ENCODE peak calls at places on chromosome 19, in five cellular contexts. P is AG04450, V is retinal pigment epithelial cell, O is breast epithelium, L is HL-60. Y is an unnamed sample.
A peak's percentile ranks its signal among the peaks of the same experiment; 100 is the strongest.

GRCh38 chr19:18713550-18714117 is 30.2 kb downstream of the CRTC1 start:
- DNase-seq in L (no peak), P (no peak), O (no peak), V (no peak), Y (peak; percentile 39)

GRCh38 chr19:46085888-46086287 is 38.6 kb downstream of the IGFL3 start:
- DNase-seq in P (no peak), V (no peak), L (no peak), O (no peak), Y (no peak)

GRCh38 chr19:1088419-1089066 is 6.6 kb downstream of the POLR2E start:
- DNase-seq in L (no peak), P (no peak), V (no peak), O (no peak), Y (no peak)

GRCh38 chr19:10517760-10518443 is 655 bp upstream of the S1PR5 start:
- DNase-seq in O (peak; percentile 27), P (no peak), V (no peak), L (no peak), Y (no peak)

GRCh38 chr19:14090509-14091085 is at the start of gene SAMD1:
- DNase-seq in O (peak; percentile 87), V (no peak), L (peak; percentile 82), P (peak; percentile 68), Y (peak; percentile 92)

GRCh38 chr19:13037161-13037560 is 41.9 kb downstream of the NFIX start:
- DNase-seq in O (peak; percentile 68), L (no peak), V (no peak), P (no peak), Y (no peak)

GRCh38 chr19:8530061-8530679 is 16.2 kb upstream of the ZNF414 start:
- DNase-seq in O (no peak), P (no peak), V (no peak), L (no peak), Y (no peak)

GRCh38 chr19:50321831-50322230 is 7.3 kb downstream of the KCNC3 start:
- DNase-seq in P (no peak), L (no peak), V (no peak), O (no peak), Y (no peak)

GRCh38 chr19:17311455-17312248 is 2.3 kb downstream of the DDA1 start:
- DNase-seq in P (no peak), L (no peak), V (no peak), O (no peak), Y (no peak)

GRCh38 chr19:32372726-32373613 is 27.6 kb downstream of the ZNF507 start:
- DNase-seq in O (no peak), P (no peak), L (no peak), V (peak; percentile 59), Y (no peak)

GRCh38 chr19:19460761-19461265 is 54.5 kb downstream of the TSSK6 start:
- DNase-seq in L (no peak), V (no peak), O (peak; percentile 30), P (no peak), Y (peak; percentile 83)

GRCh38 chr19:5125797-5126497 is 157.0 kb downstream of the KDM4B start:
- DNase-seq in P (no peak), O (no peak), V (no peak), L (no peak), Y (peak; percentile 58)

GRCh38 chr19:12935071-12935470 is 1.6 kb upstream of the FARSA start:
- DNase-seq in V (no peak), O (no peak), P (no peak), L (no peak), Y (no peak)

GRCh38 chr19:12726988-12727316 is 3.2 kb upstream of the TNPO2 start:
- DNase-seq in O (no peak), P (no peak), L (no peak), V (no peak), Y (no peak)

GRCh38 chr19:6470173-6470572 is 6.1 kb downstream of the CRB3 start:
- DNase-seq in O (no peak), L (no peak), P (no peak), V (no peak), Y (no peak)

GRCh38 chr19:39413269-39413902 is 917 bp downstream of the PLEKHG2 start:
- DNase-seq in P (no peak), V (no peak), O (peak; percentile 61), L (no peak), Y (peak; percentile 37)

GRCh38 chr19:19653597-19654147 is 9.8 kb downstream of the ATP13A1 start:
- DNase-seq in L (no peak), O (no peak), V (no peak), P (no peak), Y (no peak)

GRCh38 chr19:37243206-37243632 is 25.2 kb downstream of the ZNF383 start:
- DNase-seq in P (no peak), L (no peak), O (no peak), V (no peak), Y (no peak)

GRCh38 chr19:40791349-40791748 is 7.6 kb upstream of the EGLN2 start:
- DNase-seq in O (no peak), V (no peak), P (no peak), L (no peak), Y (no peak)

GRCh38 chr19:12485571-12485970 is 955 bp upstream of the ZNF709 start:
- DNase-seq in P (no peak), L (no peak), V (no peak), O (no peak), Y (no peak)

GRCh38 chr19:38908854-38909253 is 3.1 kb downstream of the CCER2 start:
- DNase-seq in L (no peak), O (no peak), V (no peak), P (no peak), Y (peak; percentile 26)

GRCh38 chr19:10105241-10106099 is 692 bp upstream of the PPAN start:
- DNase-seq in P (no peak), V (no peak), L (peak; percentile 76), O (no peak), Y (peak; percentile 95)

GRCh38 chr19:30686252-30686762 is 314.1 kb downstream of the ZNF536 start:
- DNase-seq in P (no peak), V (no peak), L (no peak), O (no peak), Y (no peak)

GRCh38 chr19:49098795-49099194 is 13.5 kb downstream of the SNRNP70 start:
- DNase-seq in O (no peak), V (no peak), P (no peak), L (no peak), Y (no peak)

GRCh38 chr19:41937976-41938375 is 9.7 kb upstream of the ERFL start:
- DNase-seq in O (no peak), P (no peak), V (no peak), L (peak; percentile 45), Y (no peak)
- TF ChIP-seq CTCF in O (no peak), P (no peak), V (no peak), L (no peak), Y (peak; percentile 59)

DNA sequence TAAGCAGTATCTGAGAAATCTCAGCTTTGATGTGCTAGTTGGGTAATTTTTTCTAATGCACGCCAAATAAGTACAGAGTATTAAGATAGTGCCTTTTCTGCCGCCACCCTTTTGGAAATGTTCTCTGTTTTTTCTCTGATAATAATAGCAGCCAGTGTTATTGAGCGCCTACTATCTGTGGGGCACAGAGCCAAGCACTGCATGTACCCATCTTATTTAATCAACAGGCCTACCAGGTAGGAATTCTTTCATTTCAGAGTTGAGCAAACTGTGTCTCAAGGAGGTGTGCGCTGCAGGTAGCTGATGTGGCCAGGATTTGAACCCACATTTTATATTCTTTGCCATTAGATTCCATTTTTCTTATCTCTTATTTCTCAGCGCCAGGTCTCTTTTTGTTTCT is 1.4 kb downstream of the EPN1 start:
- DNase-seq in O (no peak), V (no peak), L (no peak), P (no peak), Y (no peak)
- TF ChIP-seq CTCF in O (no peak), V (no peak), L (no peak), P (peak; percentile 5), Y (no peak)

GRCh38 chr19:47417107-47417745 is 2.1 kb downstream of the MEIS3 start:
- DNase-seq in P (no peak), L (no peak), O (no peak), V (no peak), Y (no peak)

GRCh38 chr19:47416667-47417033 is 2.7 kb downstream of the MEIS3 start:
- DNase-seq in V (no peak), P (no peak), L (no peak), O (no peak), Y (no peak)

GRCh38 chr19:47415953-47416666 is 3.2 kb downstream of the MEIS3 start:
- DNase-seq in O (no peak), L (no peak), P (no peak), V (no peak), Y (no peak)

GRCh38 chr19:47413941-47414340 is 5.4 kb downstream of the MEIS3 start:
- DNase-seq in V (no peak), P (no peak), O (no peak), L (no peak), Y (no peak)

DNA sequence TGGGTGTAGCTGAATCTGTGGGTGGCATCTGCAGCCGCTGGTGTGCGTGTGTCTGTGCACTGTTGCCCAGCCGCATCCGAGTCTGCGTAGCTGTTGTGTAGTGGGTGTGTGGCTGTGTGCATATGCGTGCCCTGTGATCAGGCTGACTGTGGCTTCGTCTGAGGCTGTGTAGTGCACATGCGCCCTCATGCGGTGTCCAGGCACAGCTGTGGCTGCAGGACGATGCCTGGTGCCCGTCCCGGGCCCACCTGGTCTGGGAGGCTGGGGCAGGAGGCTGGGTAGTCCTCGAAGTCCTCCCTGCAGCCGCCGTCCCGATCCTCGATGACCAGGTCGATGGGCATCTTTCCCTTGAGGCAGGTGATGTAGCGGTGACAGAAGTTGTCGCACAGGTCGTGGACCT is 4.9 kb downstream of the MEIS3 start:
- DNase-seq in V (no peak), O (no peak), L (peak; percentile 63), P (no peak), Y (no peak)
- TF ChIP-seq CTCF in V (peak; percentile 35), O (no peak), L (peak; percentile 41), P (no peak), Y (no peak)

DNA sequence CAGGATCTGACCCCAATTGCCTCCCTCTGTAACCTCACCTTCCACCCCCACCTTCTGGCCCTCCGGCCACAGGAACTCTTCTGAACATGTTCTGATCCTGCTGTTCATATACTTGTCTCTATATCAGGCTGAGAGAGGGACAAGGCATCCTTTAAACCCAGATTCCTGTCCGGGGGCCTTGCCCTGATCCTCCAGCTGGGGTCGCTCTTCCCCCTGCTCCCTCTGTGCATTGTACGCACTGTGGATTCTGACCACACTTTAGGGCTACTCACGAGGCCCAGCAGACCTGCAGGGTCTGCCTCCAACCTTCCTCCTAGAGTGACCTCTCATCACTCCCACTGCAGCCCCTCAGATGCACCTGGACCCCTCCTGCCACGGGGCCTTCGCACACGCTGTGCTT is 269.3 kb downstream of the UQCRFS1 start:
- DNase-seq in V (no peak), L (no peak), O (no peak), P (no peak), Y (no peak)
- TF ChIP-seq CTCF in V (no peak), L (no peak), O (no peak), P (no peak), Y (no peak)

GRCh38 chr19:58229255-58229639 is 533 bp downstream of the ZNF544 start:
- DNase-seq in P (no peak), L (peak; percentile 54), V (no peak), O (no peak), Y (peak; percentile 45)
- TF ChIP-seq CTCF in P (peak; percentile 25), L (peak; percentile 24), V (peak; percentile 56), O (no peak), Y (peak; percentile 62)

Y was measured in activated CD8-positive, alpha-beta T cell treated with anti-CD3 and anti-CD28 coated beads for 36 hours.